ENCODE peak calls at places on chromosomes 16 and 17, in four cellular contexts. One of them, this sample, is unnamed. For H3K4me1, the result is how much of the 10 kb centered on the place peaks cover.

GRCh38 chr16:75491876-75492275 is 3.4 kb downstream of the CHST6 start:
- DNase-seq in IMR-90: no peak
- DNase-seq in H9: peak
- DNase-seq in H1: no peak
- DNase-seq in this sample: peak

GRCh38 chr16:10156111-10156510 is 26.1 kb downstream of the GRIN2A start:
- DNase-seq in IMR-90: no peak
- DNase-seq in H9: no peak
- DNase-seq in H1: no peak
- DNase-seq in this sample: no peak

GRCh38 chr16:58082381-58082780 is 46.8 kb downstream of the CFAP20 start:
- DNase-seq in IMR-90: no peak
- DNase-seq in H9: no peak
- DNase-seq in H1: no peak
- DNase-seq in this sample: no peak

GRCh38 chr17:57490890-57491289 is 234.6 kb downstream of the MSI2 start:
- DNase-seq in IMR-90: no peak
- DNase-seq in H9: no peak
- DNase-seq in H1: no peak
- DNase-seq in this sample: no peak

GRCh38 chr16:13307255-13307654 is 405.9 kb downstream of the SHISA9 start:
- DNase-seq in IMR-90: no peak
- DNase-seq in H9: no peak
- DNase-seq in H1: no peak
- DNase-seq in this sample: peak

GRCh38 chr16:67431805-67432476 is 1.0 kb downstream of the HSD11B2 start:
- DNase-seq in IMR-90: no peak
- DNase-seq in H9: peak
- DNase-seq in H1: no peak
- DNase-seq in this sample: peak

GRCh38 chr16:1915732-1916653 is 2.2 kb downstream of the HS3ST6 start:
- DNase-seq in IMR-90: no peak
- DNase-seq in H9: no peak
- DNase-seq in H1: no peak
- DNase-seq in this sample: no peak

GRCh38 chr16:3021449-3022207 is 1.5 kb downstream of the TNFRSF12A start:
- DNase-seq in IMR-90: peak
- DNase-seq in H9: peak
- DNase-seq in H1: peak
- DNase-seq in this sample: peak

GRCh38 chr16:12168054-12169018 is 191.8 kb downstream of the SNX29 start:
- DNase-seq in IMR-90: peak
- DNase-seq in H9: no peak
- DNase-seq in H1: no peak
- DNase-seq in this sample: no peak

GRCh38 chr16:2904922-2905240 is 6.8 kb upstream of the FLYWCH1 start:
- DNase-seq in IMR-90: no peak
- DNase-seq in H9: no peak
- DNase-seq in H1: no peak
- DNase-seq in this sample: no peak

GRCh38 chr16:55571191-55571897 is 4.9 kb downstream of the CAPNS2 start:
- DNase-seq in IMR-90: no peak
- DNase-seq in H9: no peak
- DNase-seq in H1: no peak
- DNase-seq in this sample: no peak

GRCh38 chr16:50195276-50195675 is 42.2 kb downstream of the TENT4B start:
- DNase-seq in IMR-90: peak
- DNase-seq in H9: no peak
- DNase-seq in H1: no peak
- DNase-seq in this sample: no peak

GRCh38 chr17:65588194-65588808 is 26.9 kb upstream of the AXIN2 start:
- DNase-seq in IMR-90: no peak
- DNase-seq in H9: no peak
- DNase-seq in H1: no peak
- DNase-seq in this sample: peak

DNA sequence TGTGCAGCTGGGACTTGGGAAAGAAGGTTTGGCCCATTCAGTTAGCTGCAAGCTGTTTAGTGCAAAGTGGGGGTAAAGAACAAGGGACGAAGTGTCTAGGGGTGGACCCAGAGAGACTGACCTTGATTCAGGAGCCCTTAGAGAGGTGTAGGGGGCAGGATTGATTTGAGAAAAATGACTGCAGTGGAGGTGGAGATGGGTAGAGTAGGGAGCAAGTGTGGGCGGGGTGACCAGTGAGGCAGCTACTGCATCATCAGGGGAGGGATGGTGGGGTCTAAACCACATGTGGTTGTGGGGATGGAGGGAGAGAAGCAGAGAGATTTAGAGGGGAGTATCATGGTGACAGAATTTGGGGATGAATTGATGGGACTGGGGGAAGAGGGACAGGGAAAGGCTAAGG is 27.2 kb upstream of the PHF12 start:
- DNase-seq in IMR-90: no peak
- DNase-seq in H9: no peak
- DNase-seq in H1: no peak
- DNase-seq in this sample: no peak
- H3K4me1 ChIP-seq in IMR-90: under half
- H3K4me1 ChIP-seq in H9: under half
- H3K4me1 ChIP-seq in H1: under half
- H3K4me1 ChIP-seq in this sample: under half

GRCh38 chr17:4810696-4811289 is 3.8 kb downstream of the PLD2 start:
- DNase-seq in IMR-90: no peak
- DNase-seq in H9: no peak
- DNase-seq in H1: no peak
- DNase-seq in this sample: no peak

GRCh38 chr17:4808378-4808767 is 1.4 kb downstream of the PLD2 start:
- DNase-seq in IMR-90: no peak
- DNase-seq in H9: no peak
- DNase-seq in H1: no peak
- DNase-seq in this sample: no peak

GRCh38 chr17:4806420-4806769 is 557 bp upstream of the PLD2 start:
- DNase-seq in IMR-90: no peak
- DNase-seq in H9: no peak
- DNase-seq in H1: no peak
- DNase-seq in this sample: no peak

GRCh38 chr17:4806770-4807533 is at the start of gene PLD2:
- DNase-seq in IMR-90: peak
- DNase-seq in H9: peak
- DNase-seq in H1: peak
- DNase-seq in this sample: peak

DNA sequence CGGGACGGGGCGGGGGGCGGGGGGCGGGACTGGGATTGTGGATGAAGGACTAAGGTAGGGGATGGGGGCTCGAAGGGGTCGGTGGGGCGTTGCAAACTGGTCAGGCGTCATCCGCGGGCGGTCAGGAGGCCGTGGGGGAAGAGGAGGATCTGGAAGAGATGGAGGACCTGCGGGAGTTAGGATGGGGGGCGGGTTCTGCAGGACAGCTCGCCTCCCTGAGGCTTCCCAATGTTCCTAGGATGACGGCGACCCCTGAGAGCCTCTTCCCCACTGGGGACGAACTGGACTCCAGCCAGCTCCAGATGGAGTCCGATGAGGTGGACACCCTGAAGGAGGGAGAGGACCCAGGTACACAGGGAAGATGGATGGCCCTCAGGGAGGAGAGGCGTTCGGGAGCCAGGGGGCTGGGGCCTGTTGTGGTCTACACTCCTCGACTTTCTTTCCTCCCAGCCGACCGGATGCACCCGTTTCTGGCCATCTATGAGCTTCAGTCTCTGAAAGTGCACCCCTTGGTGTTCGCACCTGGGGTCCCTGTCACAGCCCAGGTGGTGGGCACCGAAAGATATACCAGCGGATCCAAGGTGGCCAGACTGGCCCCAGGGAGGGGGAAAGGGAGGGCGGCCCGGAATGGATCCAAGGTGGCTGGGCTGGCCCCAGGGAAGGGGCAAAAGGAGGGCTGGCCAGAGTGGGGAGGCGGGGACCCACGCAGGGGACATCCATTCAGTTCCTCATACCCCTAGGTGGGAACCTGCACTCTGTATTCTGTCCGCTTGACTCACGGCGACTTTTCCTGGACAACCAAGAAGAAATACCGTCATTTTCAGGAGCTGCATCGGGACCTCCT is 804 bp downstream of the PLD2 start:
- DNase-seq in IMR-90: no peak
- DNase-seq in H9: no peak
- DNase-seq in H1: no peak
- DNase-seq in this sample: no peak
- H3K4ac ChIP-seq in IMR-90: peak
- H3K4ac ChIP-seq in H9: no peak
- H3K4ac ChIP-seq in H1: no peak
- H3K4ac ChIP-seq in this sample: peak

GRCh38 chr16:69037373-69038160 is 67.9 kb upstream of the HAS3 start:
- DNase-seq in IMR-90: no peak
- DNase-seq in H9: no peak
- DNase-seq in H1: no peak
- DNase-seq in this sample: no peak

GRCh38 chr16:69035375-69035774 is 70.1 kb upstream of the HAS3 start:
- DNase-seq in IMR-90: no peak
- DNase-seq in H9: no peak
- DNase-seq in H1: no peak
- DNase-seq in this sample: no peak

GRCh38 chr16:69031877-69032301 is 73.6 kb upstream of the HAS3 start:
- DNase-seq in IMR-90: no peak
- DNase-seq in H9: no peak
- DNase-seq in H1: no peak
- DNase-seq in this sample: no peak

GRCh38 chr16:69036399-69037091 is 68.9 kb upstream of the HAS3 start:
- DNase-seq in IMR-90: no peak
- DNase-seq in H9: no peak
- DNase-seq in H1: no peak
- DNase-seq in this sample: no peak

GRCh38 chr16:69033550-69033949 is 71.9 kb upstream of the HAS3 start:
- DNase-seq in IMR-90: no peak
- DNase-seq in H9: no peak
- DNase-seq in H1: no peak
- DNase-seq in this sample: no peak
- H4K5ac ChIP-seq in IMR-90: no peak
- H4K5ac ChIP-seq in H9: no peak
- H4K5ac ChIP-seq in H1: no peak
- H4K5ac ChIP-seq in this sample: no peak

DNA sequence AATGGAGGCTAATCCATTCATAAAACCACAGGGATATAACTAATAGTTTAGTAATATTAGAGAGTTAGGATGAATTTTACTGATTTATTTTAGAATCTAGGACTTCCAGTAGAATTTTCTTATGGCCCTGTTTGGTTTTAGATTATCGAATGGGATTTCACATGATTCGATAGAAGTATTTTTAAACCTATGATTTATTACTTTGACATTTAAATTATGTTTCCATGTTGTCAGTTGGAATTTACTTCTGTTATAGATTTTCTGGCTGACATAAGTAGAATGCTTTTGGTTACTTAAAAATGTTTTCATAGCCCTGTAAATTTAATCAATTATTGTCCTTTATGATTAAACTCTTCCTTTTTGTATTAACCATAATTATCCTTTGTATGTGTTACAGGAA is 158.8 kb downstream of the CHD9 start:
- DNase-seq in IMR-90: no peak
- DNase-seq in H9: no peak
- DNase-seq in H1: no peak
- DNase-seq in this sample: no peak
- H3K4me1 ChIP-seq in IMR-90: under half
- H3K4me1 ChIP-seq in H9: under half
- H3K4me1 ChIP-seq in H1: under half
- H3K4me1 ChIP-seq in this sample: under half

DNA sequence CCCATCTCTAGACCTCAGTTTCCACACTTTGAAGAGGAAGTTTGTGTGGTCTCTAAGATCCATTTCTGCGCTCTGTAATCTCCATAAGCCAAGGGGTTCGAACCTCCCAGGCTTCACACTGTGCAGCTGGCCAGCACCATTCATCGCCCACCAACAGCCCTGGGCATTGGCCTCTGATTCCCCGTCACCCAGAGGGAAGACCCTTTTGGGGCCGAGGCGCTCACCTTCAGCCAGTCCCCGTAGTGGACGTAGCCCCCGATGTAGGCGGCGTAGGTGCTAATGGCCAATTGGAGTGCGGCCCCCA is 678 bp downstream of the TMEM101 start:
- DNase-seq in IMR-90: no peak
- DNase-seq in H9: no peak
- DNase-seq in H1: no peak
- DNase-seq in this sample: no peak
- H3K4ac ChIP-seq in IMR-90: peak
- H3K4ac ChIP-seq in H9: no peak
- H3K4ac ChIP-seq in H1: no peak
- H3K4ac ChIP-seq in this sample: peak

This sample was measured in mesendoderm.